ENCODE peak calls at places on chromosome 21, in eight cellular contexts. One of them, this sample, is unnamed.

GRCh38 chr21:15768853-15769252 is 39.1 kb downstream of the USP25 start:
- DNase-seq in effector memory CD4-positive, alpha-beta T cell: no peak
- DNase-seq in activated T-cell treated with anti-CD3 and anti-CD28 coated beads for 48 hours: no peak
- DNase-seq in GF-D8: no peak
- DNase-seq in spleen: no peak
- DNase-seq in B cell: no peak
- DNase-seq in T-helper 9 cell: no peak
- DNase-seq in body of pancreas: no peak
- DNase-seq in this sample: no peak

GRCh38 chr21:34606051-34606450 is 8.9 kb downstream of the RCAN1 start:
- DNase-seq in activated T-cell treated with anti-CD3 and anti-CD28 coated beads for 48 hours: no peak
- DNase-seq in B cell: no peak
- DNase-seq in T-helper 9 cell: no peak
- DNase-seq in spleen: no peak
- DNase-seq in GF-D8: no peak
- DNase-seq in effector memory CD4-positive, alpha-beta T cell: no peak
- DNase-seq in body of pancreas: no peak
- DNase-seq in this sample: no peak

GRCh38 chr21:44437371-44437695 is 18.0 kb upstream of the LRRC3 start:
- DNase-seq in B cell: no peak
- DNase-seq in spleen: no peak
- DNase-seq in body of pancreas: peak
- DNase-seq in GF-D8: no peak
- DNase-seq in T-helper 9 cell: no peak
- DNase-seq in activated T-cell treated with anti-CD3 and anti-CD28 coated beads for 48 hours: no peak
- DNase-seq in effector memory CD4-positive, alpha-beta T cell: no peak
- DNase-seq in this sample: no peak

GRCh38 chr21:27047331-27048314 is 80.7 kb upstream of the ADAMTS5 start:
- DNase-seq in body of pancreas: no peak
- DNase-seq in T-helper 9 cell: no peak
- DNase-seq in B cell: no peak
- DNase-seq in GF-D8: no peak
- DNase-seq in effector memory CD4-positive, alpha-beta T cell: no peak
- DNase-seq in spleen: no peak
- DNase-seq in activated T-cell treated with anti-CD3 and anti-CD28 coated beads for 48 hours: no peak
- DNase-seq in this sample: no peak

GRCh38 chr21:39115659-39116235 is 67.5 kb downstream of the PSMG1 start:
- DNase-seq in spleen: no peak
- DNase-seq in activated T-cell treated with anti-CD3 and anti-CD28 coated beads for 48 hours: no peak
- DNase-seq in GF-D8: no peak
- DNase-seq in effector memory CD4-positive, alpha-beta T cell: no peak
- DNase-seq in body of pancreas: no peak
- DNase-seq in B cell: no peak
- DNase-seq in T-helper 9 cell: no peak
- DNase-seq in this sample: no peak

GRCh38 chr21:45525153-45525909 is 16.9 kb downstream of the SLC19A1 start:
- DNase-seq in spleen: peak
- DNase-seq in T-helper 9 cell: no peak
- DNase-seq in activated T-cell treated with anti-CD3 and anti-CD28 coated beads for 48 hours: no peak
- DNase-seq in effector memory CD4-positive, alpha-beta T cell: no peak
- DNase-seq in B cell: no peak
- DNase-seq in body of pancreas: peak
- DNase-seq in GF-D8: no peak
- DNase-seq in this sample: no peak

GRCh38 chr21:46154955-46155513 is 345 bp downstream of the FTCD start:
- DNase-seq in body of pancreas: peak
- DNase-seq in B cell: no peak
- DNase-seq in effector memory CD4-positive, alpha-beta T cell: no peak
- DNase-seq in activated T-cell treated with anti-CD3 and anti-CD28 coated beads for 48 hours: no peak
- DNase-seq in GF-D8: no peak
- DNase-seq in T-helper 9 cell: no peak
- DNase-seq in spleen: no peak
- DNase-seq in this sample: peak

GRCh38 chr21:37087188-37087587 is 14.1 kb downstream of the TTC3 start:
- DNase-seq in B cell: no peak
- DNase-seq in T-helper 9 cell: no peak
- DNase-seq in effector memory CD4-positive, alpha-beta T cell: no peak
- DNase-seq in body of pancreas: peak
- DNase-seq in activated T-cell treated with anti-CD3 and anti-CD28 coated beads for 48 hours: no peak
- DNase-seq in GF-D8: no peak
- DNase-seq in spleen: no peak
- DNase-seq in this sample: peak

GRCh38 chr21:15732290-15732995 is 2.7 kb downstream of the USP25 start:
- DNase-seq in activated T-cell treated with anti-CD3 and anti-CD28 coated beads for 48 hours: no peak
- DNase-seq in T-helper 9 cell: no peak
- DNase-seq in GF-D8: peak
- DNase-seq in body of pancreas: peak
- DNase-seq in B cell: peak
- DNase-seq in effector memory CD4-positive, alpha-beta T cell: no peak
- DNase-seq in spleen: no peak
- DNase-seq in this sample: no peak

GRCh38 chr21:20661745-20662470 is 336.3 kb upstream of the NCAM2 start:
- DNase-seq in B cell: no peak
- DNase-seq in spleen: no peak
- DNase-seq in activated T-cell treated with anti-CD3 and anti-CD28 coated beads for 48 hours: no peak
- DNase-seq in effector memory CD4-positive, alpha-beta T cell: no peak
- DNase-seq in body of pancreas: no peak
- DNase-seq in GF-D8: no peak
- DNase-seq in T-helper 9 cell: no peak
- DNase-seq in this sample: no peak

GRCh38 chr21:46418265-46418946 is 40.3 kb upstream of the DIP2A start:
- DNase-seq in body of pancreas: no peak
- DNase-seq in spleen: no peak
- DNase-seq in activated T-cell treated with anti-CD3 and anti-CD28 coated beads for 48 hours: no peak
- DNase-seq in effector memory CD4-positive, alpha-beta T cell: no peak
- DNase-seq in GF-D8: no peak
- DNase-seq in T-helper 9 cell: no peak
- DNase-seq in B cell: no peak
- DNase-seq in this sample: no peak

GRCh38 chr21:45970674-45971486 is 10.7 kb upstream of the COL6A1 start:
- DNase-seq in spleen: peak
- DNase-seq in B cell: peak
- DNase-seq in activated T-cell treated with anti-CD3 and anti-CD28 coated beads for 48 hours: peak
- DNase-seq in effector memory CD4-positive, alpha-beta T cell: no peak
- DNase-seq in T-helper 9 cell: no peak
- DNase-seq in GF-D8: no peak
- DNase-seq in body of pancreas: peak
- DNase-seq in this sample: peak

GRCh38 chr21:44842721-44843445 is 25.0 kb upstream of the SUMO3 start:
- DNase-seq in spleen: no peak
- DNase-seq in T-helper 9 cell: no peak
- DNase-seq in effector memory CD4-positive, alpha-beta T cell: no peak
- DNase-seq in activated T-cell treated with anti-CD3 and anti-CD28 coated beads for 48 hours: no peak
- DNase-seq in B cell: no peak
- DNase-seq in GF-D8: no peak
- DNase-seq in body of pancreas: no peak
- DNase-seq in this sample: no peak

GRCh38 chr21:45442276-45442675 is 37.3 kb downstream of the COL18A1 start:
- DNase-seq in GF-D8: no peak
- DNase-seq in activated T-cell treated with anti-CD3 and anti-CD28 coated beads for 48 hours: no peak
- DNase-seq in T-helper 9 cell: no peak
- DNase-seq in B cell: no peak
- DNase-seq in spleen: peak
- DNase-seq in body of pancreas: no peak
- DNase-seq in effector memory CD4-positive, alpha-beta T cell: no peak
- DNase-seq in this sample: no peak

GRCh38 chr21:35395728-35396127 is 346.6 kb upstream of the RUNX1 start:
- DNase-seq in GF-D8: no peak
- DNase-seq in T-helper 9 cell: no peak
- DNase-seq in activated T-cell treated with anti-CD3 and anti-CD28 coated beads for 48 hours: no peak
- DNase-seq in spleen: no peak
- DNase-seq in body of pancreas: no peak
- DNase-seq in effector memory CD4-positive, alpha-beta T cell: no peak
- DNase-seq in B cell: no peak
- DNase-seq in this sample: no peak

GRCh38 chr21:36377391-36377842 is 7.8 kb upstream of the CHAF1B start:
- DNase-seq in body of pancreas: peak
- DNase-seq in activated T-cell treated with anti-CD3 and anti-CD28 coated beads for 48 hours: no peak
- DNase-seq in T-helper 9 cell: no peak
- DNase-seq in effector memory CD4-positive, alpha-beta T cell: no peak
- DNase-seq in GF-D8: no peak
- DNase-seq in B cell: no peak
- DNase-seq in spleen: no peak
- DNase-seq in this sample: no peak

GRCh38 chr21:31665397-31665796 is 5.9 kb downstream of the SOD1 start:
- DNase-seq in T-helper 9 cell: no peak
- DNase-seq in body of pancreas: no peak
- DNase-seq in GF-D8: peak
- DNase-seq in B cell: no peak
- DNase-seq in spleen: no peak
- DNase-seq in effector memory CD4-positive, alpha-beta T cell: no peak
- DNase-seq in activated T-cell treated with anti-CD3 and anti-CD28 coated beads for 48 hours: peak
- DNase-seq in this sample: no peak

GRCh38 chr21:45836268-45836655 is 145.3 kb upstream of the COL6A1 start:
- DNase-seq in activated T-cell treated with anti-CD3 and anti-CD28 coated beads for 48 hours: no peak
- DNase-seq in B cell: no peak
- DNase-seq in T-helper 9 cell: no peak
- DNase-seq in body of pancreas: no peak
- DNase-seq in effector memory CD4-positive, alpha-beta T cell: no peak
- DNase-seq in GF-D8: no peak
- DNase-seq in spleen: no peak
- DNase-seq in this sample: no peak

GRCh38 chr21:22679207-22679606 is 1681.0 kb downstream of the NCAM2 start:
- DNase-seq in T-helper 9 cell: no peak
- DNase-seq in body of pancreas: no peak
- DNase-seq in B cell: no peak
- DNase-seq in spleen: no peak
- DNase-seq in effector memory CD4-positive, alpha-beta T cell: no peak
- DNase-seq in activated T-cell treated with anti-CD3 and anti-CD28 coated beads for 48 hours: no peak
- DNase-seq in GF-D8: no peak
- DNase-seq in this sample: no peak

GRCh38 chr21:37208056-37208705 is 59.0 kb downstream of the VPS26C start:
- DNase-seq in B cell: peak
- DNase-seq in activated T-cell treated with anti-CD3 and anti-CD28 coated beads for 48 hours: peak
- DNase-seq in effector memory CD4-positive, alpha-beta T cell: no peak
- DNase-seq in body of pancreas: peak
- DNase-seq in spleen: peak
- DNase-seq in GF-D8: peak
- DNase-seq in T-helper 9 cell: no peak
- DNase-seq in this sample: no peak

GRCh38 chr21:43904316-43904925 is 39.4 kb downstream of the AGPAT3 start:
- DNase-seq in activated T-cell treated with anti-CD3 and anti-CD28 coated beads for 48 hours: no peak
- DNase-seq in GF-D8: no peak
- DNase-seq in spleen: no peak
- DNase-seq in body of pancreas: no peak
- DNase-seq in B cell: no peak
- DNase-seq in effector memory CD4-positive, alpha-beta T cell: no peak
- DNase-seq in T-helper 9 cell: no peak
- DNase-seq in this sample: no peak

GRCh38 chr21:44929242-44929798 is 8.6 kb upstream of the ITGB2 start:
- DNase-seq in B cell: no peak
- DNase-seq in body of pancreas: no peak
- DNase-seq in effector memory CD4-positive, alpha-beta T cell: no peak
- DNase-seq in T-helper 9 cell: no peak
- DNase-seq in GF-D8: no peak
- DNase-seq in spleen: peak
- DNase-seq in activated T-cell treated with anti-CD3 and anti-CD28 coated beads for 48 hours: no peak
- DNase-seq in this sample: no peak

GRCh38 chr21:41585199-41585994 is 77.4 kb upstream of the TMPRSS2 start:
- DNase-seq in effector memory CD4-positive, alpha-beta T cell: no peak
- DNase-seq in GF-D8: no peak
- DNase-seq in body of pancreas: no peak
- DNase-seq in activated T-cell treated with anti-CD3 and anti-CD28 coated beads for 48 hours: no peak
- DNase-seq in spleen: no peak
- DNase-seq in B cell: no peak
- DNase-seq in T-helper 9 cell: no peak
- DNase-seq in this sample: no peak

GRCh38 chr21:34333150-34333739 is 30.6 kb upstream of the KCNE2 start:
- DNase-seq in effector memory CD4-positive, alpha-beta T cell: no peak
- DNase-seq in spleen: no peak
- DNase-seq in B cell: no peak
- DNase-seq in T-helper 9 cell: no peak
- DNase-seq in body of pancreas: no peak
- DNase-seq in GF-D8: no peak
- DNase-seq in activated T-cell treated with anti-CD3 and anti-CD28 coated beads for 48 hours: no peak
- DNase-seq in this sample: no peak

GRCh38 chr21:46022551-46023107 is 41.1 kb downstream of the COL6A1 start:
- DNase-seq in body of pancreas: no peak
- DNase-seq in effector memory CD4-positive, alpha-beta T cell: no peak
- DNase-seq in B cell: no peak
- DNase-seq in T-helper 9 cell: no peak
- DNase-seq in spleen: peak
- DNase-seq in GF-D8: no peak
- DNase-seq in activated T-cell treated with anti-CD3 and anti-CD28 coated beads for 48 hours: no peak
- DNase-seq in this sample: no peak

GRCh38 chr21:32955307-32955937 is 70.3 kb upstream of the OLIG2 start:
- DNase-seq in body of pancreas: no peak
- DNase-seq in spleen: no peak
- DNase-seq in activated T-cell treated with anti-CD3 and anti-CD28 coated beads for 48 hours: no peak
- DNase-seq in effector memory CD4-positive, alpha-beta T cell: no peak
- DNase-seq in GF-D8: no peak
- DNase-seq in B cell: no peak
- DNase-seq in T-helper 9 cell: no peak
- DNase-seq in this sample: no peak

GRCh38 chr21:26137379-26138060 is 33.0 kb downstream of the APP start:
- DNase-seq in effector memory CD4-positive, alpha-beta T cell: no peak
- DNase-seq in activated T-cell treated with anti-CD3 and anti-CD28 coated beads for 48 hours: no peak
- DNase-seq in B cell: no peak
- DNase-seq in spleen: no peak
- DNase-seq in T-helper 9 cell: no peak
- DNase-seq in body of pancreas: no peak
- DNase-seq in GF-D8: no peak
- DNase-seq in this sample: no peak

GRCh38 chr21:36159356-36159921 is 2.8 kb downstream of the DOP1B start:
- DNase-seq in GF-D8: peak
- DNase-seq in body of pancreas: no peak
- DNase-seq in activated T-cell treated with anti-CD3 and anti-CD28 coated beads for 48 hours: no peak
- DNase-seq in B cell: no peak
- DNase-seq in spleen: no peak
- DNase-seq in T-helper 9 cell: no peak
- DNase-seq in effector memory CD4-positive, alpha-beta T cell: no peak
- DNase-seq in this sample: no peak

GRCh38 chr21:32916522-32917099 is 109.1 kb upstream of the OLIG2 start:
- DNase-seq in GF-D8: no peak
- DNase-seq in activated T-cell treated with anti-CD3 and anti-CD28 coated beads for 48 hours: no peak
- DNase-seq in spleen: no peak
- DNase-seq in effector memory CD4-positive, alpha-beta T cell: no peak
- DNase-seq in B cell: no peak
- DNase-seq in body of pancreas: no peak
- DNase-seq in T-helper 9 cell: no peak
- DNase-seq in this sample: no peak

GRCh38 chr21:35342440-35342839 is 293.3 kb upstream of the RUNX1 start:
- DNase-seq in GF-D8: peak
- DNase-seq in B cell: peak
- DNase-seq in T-helper 9 cell: no peak
- DNase-seq in effector memory CD4-positive, alpha-beta T cell: no peak
- DNase-seq in body of pancreas: no peak
- DNase-seq in activated T-cell treated with anti-CD3 and anti-CD28 coated beads for 48 hours: no peak
- DNase-seq in spleen: no peak
- DNase-seq in this sample: no peak

GRCh38 chr21:36254106-36254941 is 65.7 kb upstream of the MORC3 start:
- DNase-seq in body of pancreas: no peak
- DNase-seq in activated T-cell treated with anti-CD3 and anti-CD28 coated beads for 48 hours: no peak
- DNase-seq in GF-D8: peak
- DNase-seq in spleen: no peak
- DNase-seq in B cell: no peak
- DNase-seq in T-helper 9 cell: no peak
- DNase-seq in effector memory CD4-positive, alpha-beta T cell: no peak
- DNase-seq in this sample: no peak

GRCh38 chr21:39441502-39442475 is 3.8 kb downstream of the LCA5L start:
- DNase-seq in B cell: peak
- DNase-seq in T-helper 9 cell: peak
- DNase-seq in activated T-cell treated with anti-CD3 and anti-CD28 coated beads for 48 hours: no peak
- DNase-seq in spleen: no peak
- DNase-seq in GF-D8: peak
- DNase-seq in body of pancreas: peak
- DNase-seq in effector memory CD4-positive, alpha-beta T cell: no peak
- DNase-seq in this sample: peak

GRCh38 chr21:16633851-16634521 is 878.9 kb upstream of the CXADR start:
- DNase-seq in GF-D8: no peak
- DNase-seq in effector memory CD4-positive, alpha-beta T cell: no peak
- DNase-seq in B cell: no peak
- DNase-seq in spleen: no peak
- DNase-seq in activated T-cell treated with anti-CD3 and anti-CD28 coated beads for 48 hours: no peak
- DNase-seq in body of pancreas: no peak
- DNase-seq in T-helper 9 cell: no peak
- DNase-seq in this sample: no peak

GRCh38 chr21:41847066-41847804 is 31.9 kb downstream of the PRDM15 start:
- DNase-seq in activated T-cell treated with anti-CD3 and anti-CD28 coated beads for 48 hours: no peak
- DNase-seq in body of pancreas: no peak
- DNase-seq in T-helper 9 cell: no peak
- DNase-seq in effector memory CD4-positive, alpha-beta T cell: no peak
- DNase-seq in B cell: no peak
- DNase-seq in GF-D8: no peak
- DNase-seq in spleen: peak
- DNase-seq in this sample: no peak

This sample was measured in CD8-positive, alpha-beta T cell.